ENCODE peak calls at places on chromosomes 6 and 20, in six cellular contexts. P is cardiac fibroblast; M is PC-9; Q is brain microvascular endothelial cell; V is CD8-positive, alpha-beta T cell; A is right lobe of liver. Z is an unnamed sample.

GRCh38 chr6:6741264-6741663 is 152.7 kb downstream of the LY86 start:
- DNase-seq in M (no peak), V (no peak), P (no peak), A (no peak), Q (no peak), Z (no peak)

GRCh38 chr6:63677282-63677681 is 41.7 kb downstream of the PHF3 start:
- DNase-seq in V (no peak), P (peak), Q (no peak), A (no peak), M (no peak), Z (peak)

GRCh38 chr20:59144831-59145196 is 18.8 kb upstream of the ZNF831 start:
- DNase-seq in M (no peak), P (no peak), A (no peak), Q (no peak), V (no peak), Z (no peak)

GRCh38 chr20:3166913-3167342 is 6.4 kb downstream of the LZTS3 start:
- DNase-seq in M (no peak), A (no peak), P (no peak), Q (no peak), V (no peak), Z (no peak)

GRCh38 chr6:136487746-136488145 is 62.5 kb downstream of the MAP7 start:
- DNase-seq in Q (no peak), A (no peak), P (no peak), V (no peak), M (no peak), Z (no peak)

GRCh38 chr6:28225056-28225834 is at the start of gene ZSCAN9:
- DNase-seq in Q (peak), P (peak), M (peak), V (peak), A (peak), Z (peak)

GRCh38 chr20:21615617-21616080 is 89.8 kb upstream of the PAX1 start:
- DNase-seq in Q (peak), M (no peak), P (peak), A (peak), V (peak), Z (peak)

GRCh38 chr6:162546905-162547304 is 180.7 kb downstream of the PRKN start:
- DNase-seq in V (no peak), P (no peak), Q (no peak), A (no peak), M (no peak), Z (no peak)

GRCh38 chr6:5471637-5472430 is 210.5 kb downstream of the FARS2 start:
- DNase-seq in M (no peak), A (no peak), Q (no peak), V (no peak), P (no peak), Z (no peak)

GRCh38 chr6:23176883-23177282 is 607.5 kb downstream of the HDGFL1 start:
- DNase-seq in M (no peak), A (no peak), Q (no peak), P (no peak), V (no peak), Z (no peak)

GRCh38 chr6:88963139-88964090 is at the start of gene RNGTT:
- DNase-seq in M (peak), V (peak), Q (peak), P (peak), A (peak), Z (peak)

GRCh38 chr6:138397128-138397814 is 6.8 kb upstream of the HEBP2 start:
- DNase-seq in V (no peak), Q (no peak), P (no peak), A (no peak), M (no peak), Z (peak)

GRCh38 chr20:32343438-32343837 is 14.7 kb upstream of the ASXL1 start:
- DNase-seq in Q (no peak), M (no peak), P (peak), V (no peak), A (no peak), Z (peak)

GRCh38 chr6:76684881-76685280 is 612.4 kb upstream of the IMPG1 start:
- DNase-seq in Q (peak), A (no peak), V (no peak), P (peak), M (no peak), Z (peak)

GRCh38 chr6:18823782-18824386 is 436.7 kb downstream of the RNF144B start:
- DNase-seq in P (peak), A (no peak), M (peak), V (no peak), Q (peak), Z (peak)

GRCh38 chr20:38838326-38838725 is 32.8 kb downstream of the PPP1R16B start:
- DNase-seq in P (no peak), M (no peak), A (no peak), V (no peak), Q (no peak), Z (no peak)

GRCh38 chr20:19253316-19253715 is 40.9 kb downstream of the SLC24A3 start:
- DNase-seq in Q (no peak), M (no peak), P (no peak), V (no peak), A (no peak), Z (no peak)

GRCh38 chr6:4948781-4949450 is 54.9 kb downstream of the RPP40 start:
- DNase-seq in A (peak), V (no peak), P (no peak), M (no peak), Q (no peak), Z (no peak)

GRCh38 chr6:70724524-70724923 is 56.8 kb downstream of the SMAP1 start:
- DNase-seq in V (no peak), P (no peak), M (no peak), A (no peak), Q (no peak), Z (no peak)
- H3K4me3 ChIP-seq in V (no peak), P (no peak), M (no peak), A (no peak), Q (no peak), Z (no peak)

DNA sequence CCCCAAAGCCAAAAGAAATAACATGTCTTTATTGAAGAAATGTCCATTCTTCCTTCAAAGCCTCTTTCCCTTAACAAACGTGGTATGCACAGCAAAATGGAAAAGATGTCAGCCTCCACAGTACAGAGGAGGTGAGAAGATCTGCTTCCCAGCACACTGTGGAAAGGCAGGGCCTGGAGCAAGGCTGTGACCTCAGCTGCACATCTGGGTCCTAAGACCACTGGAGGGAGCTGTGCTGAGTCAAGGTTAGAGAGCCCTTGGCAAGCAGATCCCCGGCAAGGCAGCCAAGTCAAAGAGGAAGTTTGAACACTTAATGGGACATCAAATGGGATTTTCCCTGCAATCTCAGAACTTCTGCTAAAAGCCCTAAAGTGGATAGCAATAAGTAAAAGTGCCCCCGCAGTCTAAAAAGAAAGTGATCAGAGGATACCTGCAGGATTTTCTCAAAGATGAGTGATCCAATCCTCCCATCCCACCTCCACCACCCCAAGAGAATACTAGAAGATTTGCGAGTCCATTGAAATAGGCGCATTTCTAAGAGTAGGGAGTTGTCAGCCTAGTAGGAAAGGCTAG is 39.4 kb downstream of the UNC5CL start:
- DNase-seq in P (peak), V (no peak), Q (no peak), M (no peak), A (peak), Z (peak)
- TF ChIP-seq CTCF in P (peak), V (no peak), Q (peak), M (no peak), A (peak), Z (peak)

GRCh38 chr20:49483706-49484101 is 1.2 kb upstream of the KCNB1 start:
- DNase-seq in M (no peak), A (no peak), P (no peak), Q (no peak), V (no peak), Z (no peak)

GRCh38 chr20:49481116-49481515 is 1.4 kb downstream of the KCNB1 start:
- DNase-seq in P (no peak), Q (no peak), M (no peak), V (no peak), A (no peak), Z (no peak)

GRCh38 chr20:49482621-49483017 is at the start of gene KCNB1:
- DNase-seq in Q (peak), A (peak), V (peak), P (peak), M (no peak), Z (peak)

GRCh38 chr20:49483018-49483705 is 694 bp upstream of the KCNB1 start:
- DNase-seq in A (no peak), Q (no peak), M (no peak), P (no peak), V (no peak), Z (no peak)

DNA sequence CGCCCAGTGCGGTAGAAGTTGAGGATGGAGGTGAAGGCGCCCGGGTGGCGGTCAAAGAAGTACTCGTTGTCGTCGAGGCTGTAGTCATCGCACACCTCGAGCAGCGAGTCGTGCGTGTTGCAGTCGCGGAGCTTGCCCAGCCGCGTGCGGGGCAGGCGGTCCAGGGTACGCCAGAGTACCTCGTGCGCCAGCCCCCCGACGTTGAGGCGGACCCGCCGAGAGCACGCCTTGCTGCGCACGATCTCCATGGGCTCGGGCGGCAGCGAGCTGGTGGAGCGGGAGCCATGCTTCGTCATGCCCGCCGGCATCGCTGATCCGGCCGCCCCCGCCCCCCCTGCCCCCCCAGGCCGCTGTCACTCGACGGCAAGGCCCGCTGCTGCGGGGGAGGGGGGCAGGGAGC is 295 bp downstream of the KCNB1 start:
- DNase-seq in M (no peak), P (no peak), A (no peak), V (no peak), Q (no peak), Z (no peak)
- H3K4me3 ChIP-seq in M (no peak), P (no peak), A (no peak), V (no peak), Q (no peak), Z (no peak)

DNA sequence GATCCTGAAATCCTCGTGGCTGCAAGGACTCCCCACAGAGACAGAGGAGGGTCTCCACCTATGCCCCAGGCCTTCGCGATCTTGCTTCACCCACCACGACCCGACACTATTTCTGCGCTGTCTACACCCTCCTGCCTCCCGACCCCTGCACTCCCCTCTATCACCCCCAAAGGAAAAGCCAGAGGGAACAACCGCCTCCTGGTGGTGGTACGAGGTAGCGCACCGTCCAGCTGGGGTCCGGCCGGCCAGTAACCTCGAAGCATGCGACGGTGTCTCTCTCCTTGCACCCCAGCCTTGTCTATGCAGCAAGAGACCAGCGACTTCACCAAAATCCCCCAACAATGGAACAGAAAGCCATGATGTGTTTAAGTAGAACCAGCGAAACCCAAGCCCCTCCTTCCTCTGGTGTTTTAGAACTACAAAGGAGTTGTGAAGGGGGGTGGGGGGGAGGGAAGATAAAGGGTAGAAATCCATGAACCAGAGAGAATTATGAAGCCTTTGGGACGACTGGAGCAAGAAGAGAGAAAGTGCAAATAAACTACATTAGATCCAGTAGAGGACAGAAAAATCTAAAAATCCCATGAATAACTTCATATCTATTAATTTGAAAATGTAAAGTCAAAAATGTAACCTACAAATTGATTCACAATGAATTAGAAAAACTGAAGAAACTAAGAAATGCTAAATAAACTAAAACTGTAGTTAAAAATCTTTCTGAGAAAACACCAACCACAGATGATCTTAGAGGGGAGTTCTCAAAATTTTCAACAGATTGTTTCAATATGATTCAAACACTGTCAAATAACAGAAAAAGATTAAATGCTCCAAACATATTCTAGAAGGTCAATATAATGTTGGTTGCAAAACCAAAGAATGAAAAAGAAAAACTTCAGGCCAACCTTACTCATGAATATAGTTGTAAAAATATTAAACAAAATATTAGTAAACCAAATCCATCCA is 168.0 kb downstream of the CDK19 start:
- DNase-seq in V (no peak), P (no peak), Q (no peak), M (no peak), A (no peak), Z (no peak)
- TF ChIP-seq CTCF in V (no peak), P (peak), Q (peak), M (peak), A (peak), Z (peak)

GRCh38 chr6:74115674-74116073 is 419.7 kb downstream of the CD109 start:
- DNase-seq in V (no peak), P (peak), A (no peak), Q (no peak), M (no peak), Z (peak)
- H3K4me3 ChIP-seq in V (no peak), P (no peak), A (no peak), Q (no peak), M (no peak), Z (no peak)

GRCh38 chr6:106860940-106861339 is 113.6 kb downstream of the CD24 start:
- DNase-seq in M (no peak), V (no peak), Q (no peak), P (no peak), A (no peak), Z (no peak)
- TF ChIP-seq CTCF in M (no peak), V (no peak), Q (no peak), P (no peak), A (no peak), Z (no peak)

DNA sequence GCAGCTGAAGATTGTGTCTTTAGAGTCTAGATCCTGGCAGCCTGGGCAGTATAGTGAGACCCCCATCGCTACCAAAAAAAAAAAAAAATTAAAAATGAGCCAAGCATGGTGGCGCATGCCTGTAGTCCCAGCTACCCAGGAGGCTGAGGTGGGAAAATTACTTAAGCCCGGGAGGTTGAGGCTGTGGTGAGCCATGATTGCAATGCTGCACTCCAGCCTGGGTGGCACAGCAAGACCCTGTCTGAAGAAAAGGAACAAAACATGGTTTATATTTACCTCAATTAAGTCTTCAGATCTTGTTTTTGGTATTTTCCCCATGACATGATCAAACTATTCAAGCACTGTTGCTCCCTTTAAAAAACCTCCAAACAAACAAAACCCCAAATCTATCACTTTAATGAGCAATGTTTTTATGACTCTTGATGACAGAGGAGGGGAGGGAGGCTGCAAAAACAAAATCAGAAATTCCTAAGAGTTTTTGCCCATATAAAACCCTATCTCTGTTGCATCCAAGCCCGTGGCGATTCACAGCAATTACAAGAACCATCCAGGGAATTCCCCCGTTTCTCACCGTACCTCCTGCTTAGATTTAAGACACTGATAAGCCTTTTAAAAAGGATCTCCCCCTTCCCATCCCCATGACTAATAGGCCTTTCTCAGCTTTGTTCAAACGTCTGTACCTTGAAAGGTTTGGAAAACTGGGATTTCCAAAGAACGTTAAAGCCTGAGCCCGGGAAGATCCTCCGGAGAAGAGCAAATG is 259.9 kb downstream of the BMP7 start:
- DNase-seq in M (peak), Q (peak), V (no peak), A (no peak), P (no peak), Z (peak)
- H3K4me3 ChIP-seq in M (peak), Q (no peak), V (no peak), A (no peak), P (no peak), Z (peak)

GRCh38 chr6:75349262-75349984 is 64.8 kb upstream of the TMEM30A start:
- DNase-seq in A (peak), Q (peak), M (no peak), V (no peak), P (peak), Z (peak)
- TF ChIP-seq CTCF in A (no peak), Q (peak), M (no peak), V (no peak), P (peak), Z (peak)

Z was measured in choroid plexus epithelial cell.